ENCODE peak calls at places on chromosomes 12 and 14, in six cellular contexts. Z is natural killer cell, M is pancreas, G is WTC11, V is IMR-90, T is Right ventricle myocardium superior. J is an unnamed sample.

GRCh38 chr12:120814203-120814902 is 88.7 kb downstream of the ACADS start:
- ATAC-seq in V (no peak), M (no peak), Z (no peak), T (peak), G (no peak), J (no peak)

GRCh38 chr14:65251213-65251612 is 148.9 kb upstream of the MAX start:
- ATAC-seq in T (no peak), V (peak), M (no peak), Z (no peak), G (no peak), J (peak)

GRCh38 chr14:98136420-98136819 is 1135.6 kb downstream of the BCL11B start:
- ATAC-seq in T (no peak), M (no peak), G (no peak), V (no peak), Z (no peak), J (no peak)

GRCh38 chr12:88371416-88372183 is 208.7 kb downstream of the KITLG start:
- ATAC-seq in G (no peak), T (no peak), M (no peak), V (no peak), Z (no peak), J (peak)

GRCh38 chr14:32709072-32709471 is 229.6 kb upstream of the NPAS3 start:
- ATAC-seq in T (peak), M (peak), V (peak), Z (no peak), G (no peak), J (peak)

GRCh38 chr12:3018284-3019004 is 58.7 kb upstream of the TSPAN9 start:
- ATAC-seq in Z (no peak), M (no peak), V (no peak), T (no peak), G (no peak), J (no peak)

GRCh38 chr12:10779103-10779502 is 23.3 kb downstream of the TAS2R7 start:
- ATAC-seq in M (no peak), T (no peak), Z (no peak), V (no peak), G (no peak), J (no peak)

GRCh38 chr12:92717202-92717601 is 14.4 kb downstream of the PLEKHG7 start:
- ATAC-seq in M (no peak), Z (no peak), V (peak), G (peak), T (no peak), J (no peak)

GRCh38 chr12:125734137-125734536 is 668.9 kb downstream of the AACS start:
- ATAC-seq in V (no peak), T (no peak), G (no peak), M (no peak), Z (no peak), J (no peak)

GRCh38 chr14:103404032-103404918 is 19.1 kb downstream of the MARK3 start:
- ATAC-seq in Z (no peak), M (peak), T (peak), V (no peak), G (no peak), J (peak)

GRCh38 chr14:59826150-59826549 is 44.4 kb downstream of the RTN1 start:
- ATAC-seq in V (no peak), Z (no peak), T (no peak), G (no peak), M (no peak), J (no peak)

GRCh38 chr12:81811778-81812125 is 52.6 kb upstream of the PPFIA2 start:
- ATAC-seq in M (no peak), T (no peak), V (no peak), Z (no peak), G (no peak), J (no peak)

GRCh38 chr12:24719293-24719721 is 229.6 kb downstream of the BCAT1 start:
- ATAC-seq in G (no peak), V (no peak), T (no peak), M (no peak), Z (peak), J (no peak)

J was measured in gastroesophageal sphincter.